ENCODE peak calls at places on chromosome X, in ten cellular contexts. One of them, this sample, is unnamed.
A peak's percentile ranks its signal among the peaks of the same experiment; 100 is the strongest.

GRCh38 chrX:68831405-68832100 is 2.7 kb downstream of the EFNB1 start:
- DNase-seq in NCI-H1092: no peak
- DNase-seq in CD4-positive, alpha-beta T cell: no peak
- DNase-seq in stimulated activated naive B cell treated with anti-CD40 and anti-IgM and Interleukin-4, amounts not matched to agents 10 μg/mL and 1 μg/mL and 100 μg/mL, for 72 hours: no peak
- DNase-seq in IMR-90: peak; percentile 13
- DNase-seq in RWPE1: no peak
- DNase-seq in mucosa of descending colon: no peak
- DNase-seq in stimulated activated CD4-positive, alpha-beta T cell treated with anti-CD3 and anti-CD28 coated beads, Interleukin-15, amount 100 ng/mL, for 1 hour: no peak
- DNase-seq in cardiac fibroblast: no peak
- DNase-seq in SK-MEL-5: no peak
- DNase-seq in this sample: peak; percentile 9

GRCh38 chrX:12978205-12979010 is 3.5 kb downstream of the TMSB4X start:
- DNase-seq in stimulated activated naive B cell treated with anti-CD40 and anti-IgM and Interleukin-4, amounts not matched to agents 10 μg/mL and 1 μg/mL and 100 μg/mL, for 72 hours: peak; percentile 69
- DNase-seq in cardiac fibroblast: peak; percentile 88
- DNase-seq in SK-MEL-5: no peak
- DNase-seq in RWPE1: no peak
- DNase-seq in mucosa of descending colon: peak; percentile 63
- DNase-seq in IMR-90: peak; percentile 88
- DNase-seq in stimulated activated CD4-positive, alpha-beta T cell treated with anti-CD3 and anti-CD28 coated beads, Interleukin-15, amount 100 ng/mL, for 1 hour: peak; percentile 55
- DNase-seq in NCI-H1092: no peak
- DNase-seq in CD4-positive, alpha-beta T cell: peak; percentile 74
- DNase-seq in this sample: peak; percentile 44

GRCh38 chrX:131895002-131895401 is 128.1 kb upstream of the STK26 start:
- DNase-seq in mucosa of descending colon: no peak
- DNase-seq in CD4-positive, alpha-beta T cell: no peak
- DNase-seq in stimulated activated CD4-positive, alpha-beta T cell treated with anti-CD3 and anti-CD28 coated beads, Interleukin-15, amount 100 ng/mL, for 1 hour: no peak
- DNase-seq in stimulated activated naive B cell treated with anti-CD40 and anti-IgM and Interleukin-4, amounts not matched to agents 10 μg/mL and 1 μg/mL and 100 μg/mL, for 72 hours: no peak
- DNase-seq in RWPE1: peak; percentile 1
- DNase-seq in NCI-H1092: no peak
- DNase-seq in SK-MEL-5: no peak
- DNase-seq in cardiac fibroblast: peak; percentile 0
- DNase-seq in IMR-90: peak; percentile 6
- DNase-seq in this sample: no peak

GRCh38 chrX:3532571-3532970 is 180.9 kb downstream of the PRKX start:
- DNase-seq in CD4-positive, alpha-beta T cell: no peak
- DNase-seq in stimulated activated CD4-positive, alpha-beta T cell treated with anti-CD3 and anti-CD28 coated beads, Interleukin-15, amount 100 ng/mL, for 1 hour: no peak
- DNase-seq in RWPE1: no peak
- DNase-seq in cardiac fibroblast: no peak
- DNase-seq in SK-MEL-5: no peak
- DNase-seq in NCI-H1092: no peak
- DNase-seq in mucosa of descending colon: no peak
- DNase-seq in IMR-90: no peak
- DNase-seq in stimulated activated naive B cell treated with anti-CD40 and anti-IgM and Interleukin-4, amounts not matched to agents 10 μg/mL and 1 μg/mL and 100 μg/mL, for 72 hours: no peak
- DNase-seq in this sample: no peak

GRCh38 chrX:151830911-151831310 is 81.8 kb upstream of the MAGEA4 start:
- DNase-seq in CD4-positive, alpha-beta T cell: no peak
- DNase-seq in IMR-90: no peak
- DNase-seq in stimulated activated CD4-positive, alpha-beta T cell treated with anti-CD3 and anti-CD28 coated beads, Interleukin-15, amount 100 ng/mL, for 1 hour: no peak
- DNase-seq in NCI-H1092: no peak
- DNase-seq in mucosa of descending colon: no peak
- DNase-seq in cardiac fibroblast: peak; percentile 36
- DNase-seq in RWPE1: no peak
- DNase-seq in stimulated activated naive B cell treated with anti-CD40 and anti-IgM and Interleukin-4, amounts not matched to agents 10 μg/mL and 1 μg/mL and 100 μg/mL, for 72 hours: no peak
- DNase-seq in SK-MEL-5: no peak
- DNase-seq in this sample: no peak

GRCh38 chrX:133045986-133046385 is 50.9 kb downstream of the USP26 start:
- DNase-seq in cardiac fibroblast: no peak
- DNase-seq in RWPE1: peak; percentile 8
- DNase-seq in SK-MEL-5: peak; percentile 51
- DNase-seq in stimulated activated naive B cell treated with anti-CD40 and anti-IgM and Interleukin-4, amounts not matched to agents 10 μg/mL and 1 μg/mL and 100 μg/mL, for 72 hours: no peak
- DNase-seq in IMR-90: peak; percentile 1
- DNase-seq in stimulated activated CD4-positive, alpha-beta T cell treated with anti-CD3 and anti-CD28 coated beads, Interleukin-15, amount 100 ng/mL, for 1 hour: no peak
- DNase-seq in CD4-positive, alpha-beta T cell: no peak
- DNase-seq in mucosa of descending colon: peak; percentile 30
- DNase-seq in NCI-H1092: no peak
- DNase-seq in this sample: no peak

GRCh38 chrX:100931218-100931924 is 2.7 kb upstream of the XKRX start:
- DNase-seq in CD4-positive, alpha-beta T cell: no peak
- DNase-seq in stimulated activated naive B cell treated with anti-CD40 and anti-IgM and Interleukin-4, amounts not matched to agents 10 μg/mL and 1 μg/mL and 100 μg/mL, for 72 hours: peak; percentile 47
- DNase-seq in stimulated activated CD4-positive, alpha-beta T cell treated with anti-CD3 and anti-CD28 coated beads, Interleukin-15, amount 100 ng/mL, for 1 hour: no peak
- DNase-seq in NCI-H1092: no peak
- DNase-seq in cardiac fibroblast: no peak
- DNase-seq in RWPE1: no peak
- DNase-seq in SK-MEL-5: no peak
- DNase-seq in mucosa of descending colon: no peak
- DNase-seq in IMR-90: no peak
- DNase-seq in this sample: no peak

GRCh38 chrX:3820170-3820569 is 106.7 kb upstream of the PRKX start:
- DNase-seq in SK-MEL-5: peak; percentile 27
- DNase-seq in IMR-90: peak; percentile 93
- DNase-seq in CD4-positive, alpha-beta T cell: no peak
- DNase-seq in RWPE1: no peak
- DNase-seq in mucosa of descending colon: no peak
- DNase-seq in NCI-H1092: no peak
- DNase-seq in cardiac fibroblast: peak; percentile 41
- DNase-seq in stimulated activated naive B cell treated with anti-CD40 and anti-IgM and Interleukin-4, amounts not matched to agents 10 μg/mL and 1 μg/mL and 100 μg/mL, for 72 hours: no peak
- DNase-seq in stimulated activated CD4-positive, alpha-beta T cell treated with anti-CD3 and anti-CD28 coated beads, Interleukin-15, amount 100 ng/mL, for 1 hour: no peak
- DNase-seq in this sample: no peak

GRCh38 chrX:132692526-132692925 is 203.7 kb upstream of the MBNL3 start:
- DNase-seq in cardiac fibroblast: no peak
- DNase-seq in stimulated activated naive B cell treated with anti-CD40 and anti-IgM and Interleukin-4, amounts not matched to agents 10 μg/mL and 1 μg/mL and 100 μg/mL, for 72 hours: no peak
- DNase-seq in IMR-90: no peak
- DNase-seq in NCI-H1092: no peak
- DNase-seq in mucosa of descending colon: no peak
- DNase-seq in CD4-positive, alpha-beta T cell: no peak
- DNase-seq in SK-MEL-5: no peak
- DNase-seq in RWPE1: no peak
- DNase-seq in stimulated activated CD4-positive, alpha-beta T cell treated with anti-CD3 and anti-CD28 coated beads, Interleukin-15, amount 100 ng/mL, for 1 hour: no peak
- DNase-seq in this sample: no peak

GRCh38 chrX:110001702-110002299 is 1.1 kb upstream of the TMEM164 start:
- DNase-seq in RWPE1: no peak
- DNase-seq in SK-MEL-5: no peak
- DNase-seq in stimulated activated naive B cell treated with anti-CD40 and anti-IgM and Interleukin-4, amounts not matched to agents 10 μg/mL and 1 μg/mL and 100 μg/mL, for 72 hours: no peak
- DNase-seq in stimulated activated CD4-positive, alpha-beta T cell treated with anti-CD3 and anti-CD28 coated beads, Interleukin-15, amount 100 ng/mL, for 1 hour: no peak
- DNase-seq in CD4-positive, alpha-beta T cell: no peak
- DNase-seq in NCI-H1092: no peak
- DNase-seq in cardiac fibroblast: no peak
- DNase-seq in mucosa of descending colon: no peak
- DNase-seq in IMR-90: no peak
- DNase-seq in this sample: no peak

GRCh38 chrX:153934473-153935325 is at the start of gene NAA10:
- DNase-seq in cardiac fibroblast: peak; percentile 73
- DNase-seq in stimulated activated naive B cell treated with anti-CD40 and anti-IgM and Interleukin-4, amounts not matched to agents 10 μg/mL and 1 μg/mL and 100 μg/mL, for 72 hours: peak; percentile 61
- DNase-seq in CD4-positive, alpha-beta T cell: peak; percentile 21
- DNase-seq in stimulated activated CD4-positive, alpha-beta T cell treated with anti-CD3 and anti-CD28 coated beads, Interleukin-15, amount 100 ng/mL, for 1 hour: no peak
- DNase-seq in RWPE1: peak; percentile 61
- DNase-seq in IMR-90: peak; percentile 63
- DNase-seq in SK-MEL-5: peak; percentile 71
- DNase-seq in NCI-H1092: peak; percentile 72
- DNase-seq in mucosa of descending colon: peak; percentile 71
- DNase-seq in this sample: peak; percentile 60

GRCh38 chrX:74080165-74080564 is 223.8 kb upstream of the ZCCHC13 start:
- DNase-seq in RWPE1: no peak
- DNase-seq in CD4-positive, alpha-beta T cell: no peak
- DNase-seq in IMR-90: peak; percentile 11
- DNase-seq in cardiac fibroblast: no peak
- DNase-seq in stimulated activated CD4-positive, alpha-beta T cell treated with anti-CD3 and anti-CD28 coated beads, Interleukin-15, amount 100 ng/mL, for 1 hour: no peak
- DNase-seq in SK-MEL-5: no peak
- DNase-seq in mucosa of descending colon: no peak
- DNase-seq in NCI-H1092: no peak
- DNase-seq in stimulated activated naive B cell treated with anti-CD40 and anti-IgM and Interleukin-4, amounts not matched to agents 10 μg/mL and 1 μg/mL and 100 μg/mL, for 72 hours: no peak
- DNase-seq in this sample: no peak

GRCh38 chrX:120402363-120402762 is 40.5 kb downstream of the ATP1B4 start:
- DNase-seq in IMR-90: no peak
- DNase-seq in RWPE1: no peak
- DNase-seq in stimulated activated naive B cell treated with anti-CD40 and anti-IgM and Interleukin-4, amounts not matched to agents 10 μg/mL and 1 μg/mL and 100 μg/mL, for 72 hours: no peak
- DNase-seq in NCI-H1092: no peak
- DNase-seq in stimulated activated CD4-positive, alpha-beta T cell treated with anti-CD3 and anti-CD28 coated beads, Interleukin-15, amount 100 ng/mL, for 1 hour: no peak
- DNase-seq in mucosa of descending colon: no peak
- DNase-seq in SK-MEL-5: no peak
- DNase-seq in cardiac fibroblast: no peak
- DNase-seq in CD4-positive, alpha-beta T cell: no peak
- DNase-seq in this sample: no peak